ENCODE peak calls at places on chromosomes 4 and X, in five cellular contexts. A, E, R, M and U are unnamed samples.

GRCh38 chr4:83212041-83212851 is 72.4 kb downstream of the COQ2 start:
- DNase-seq in A (no peak), E (no peak), R (peak; percentile 74), M (no peak), U (peak; percentile 44)

GRCh38 chr4:48970471-48970921 is 15.6 kb upstream of the CWH43 start:
- DNase-seq in A (no peak), E (peak; percentile 89), R (peak; percentile 90), M (no peak), U (no peak)

GRCh38 chrX:40867352-40867751 is 132.0 kb upstream of the MED14 start:
- DNase-seq in A (peak; percentile 57), E (peak; percentile 80), R (peak; percentile 63), M (no peak), U (peak; percentile 37)

GRCh38 chrX:103362504-103362903 is 6.2 kb downstream of the TCEAL9 start:
- DNase-seq in A (peak; percentile 75), E (peak; percentile 57), R (no peak), M (peak; percentile 71), U (peak; percentile 53)

GRCh38 chr4:96036781-96037180 is 196.9 kb downstream of the PDHA2 start:
- DNase-seq in A (no peak), E (no peak), R (no peak), M (no peak), U (no peak)

GRCh38 chr4:86927843-86928395 is 6.9 kb upstream of the AFF1 start:
- DNase-seq in A (peak; percentile 87), E (peak; percentile 97), R (peak; percentile 99), M (no peak), U (peak; percentile 90)

GRCh38 chrX:110758781-110759180 is 36.8 kb downstream of the CHRDL1 start:
- DNase-seq in A (no peak), E (peak; percentile 54), R (no peak), M (no peak), U (no peak)

GRCh38 chrX:85570496-85570895 is 191.0 kb upstream of the POF1B start:
- DNase-seq in A (no peak), E (no peak), R (no peak), M (no peak), U (no peak)

GRCh38 chr4:8900588-8900987 is 28.9 kb upstream of the HMX1 start:
- DNase-seq in A (no peak), E (no peak), R (no peak), M (no peak), U (no peak)

GRCh38 chrX:11509786-11510185 is 155.9 kb downstream of the ARHGAP6 start:
- DNase-seq in A (no peak), E (peak; percentile 27), R (no peak), M (no peak), U (no peak)

GRCh38 chrX:39427492-39428289 is 626.4 kb downstream of the MID1IP1 start:
- DNase-seq in A (no peak), E (peak; percentile 36), R (peak; percentile 57), M (no peak), U (no peak)

GRCh38 chr4:48777739-48778138 is 2.3 kb downstream of the FRYL start:
- DNase-seq in A (no peak), E (no peak), R (no peak), M (no peak), U (no peak)

GRCh38 chr4:1603413-1604135 is 80.5 kb downstream of the FAM53A start:
- DNase-seq in A (no peak), E (no peak), R (no peak), M (no peak), U (peak; percentile 21)

GRCh38 chr4:78938474-78938867 is 767 bp downstream of the PAQR3 start:
- DNase-seq in A (no peak), E (no peak), R (no peak), M (no peak), U (no peak)

GRCh38 chrX:130110379-130111219 is at the start of gene ELF4:
- DNase-seq in A (no peak), E (peak; percentile 50), R (peak; percentile 78), M (peak; percentile 44), U (peak; percentile 77)

GRCh38 chr4:169009281-169010124 is 552 bp downstream of the CBR4 start:
- DNase-seq in A (peak; percentile 63), E (peak; percentile 57), R (peak; percentile 62), M (peak; percentile 69), U (peak; percentile 44)

GRCh38 chrX:136747003-136747986 is 33.4 kb downstream of the ARHGEF6 start:
- DNase-seq in A (no peak), E (no peak), R (no peak), M (no peak), U (no peak)

GRCh38 chr4:99405433-99406115 is 29.6 kb downstream of the ADH7 start:
- DNase-seq in A (peak; percentile 74), E (peak; percentile 65), R (peak; percentile 66), M (peak; percentile 79), U (peak; percentile 51)

GRCh38 chrX:67781132-67781531 is 237.3 kb downstream of the AR start:
- DNase-seq in A (no peak), E (no peak), R (no peak), M (no peak), U (no peak)

GRCh38 chr4:168877779-168878491 is 132.1 kb downstream of the CBR4 start:
- DNase-seq in A (no peak), E (no peak), R (peak; percentile 48), M (peak; percentile 77), U (no peak)

GRCh38 chr4:2248044-2248780 is 6.3 kb upstream of the HAUS3 start:
- DNase-seq in A (no peak), E (no peak), R (no peak), M (no peak), U (no peak)

GRCh38 chrX:155662297-155662696 is 49.5 kb upstream of the TMLHE start:
- DNase-seq in A (peak; percentile 1), E (no peak), R (no peak), M (peak; percentile 35), U (no peak)

GRCh38 chrX:12929701-12930100 is 23.3 kb downstream of the TLR8 start:
- DNase-seq in A (no peak), E (peak; percentile 23), R (peak; percentile 56), M (no peak), U (no peak)

GRCh38 chrX:1453390-1453783 is 678 bp upstream of the ASMTL start:
- DNase-seq in A (no peak), E (no peak), R (no peak), M (no peak), U (peak; percentile 38)

GRCh38 chr4:19947349-19947748 is 304.4 kb upstream of the SLIT2 start:
- DNase-seq in A (no peak), E (peak; percentile 77), R (no peak), M (no peak), U (no peak)

GRCh38 chr4:88522702-88523324 is 763 bp downstream of the PYURF start:
- DNase-seq in A (peak; percentile 9), E (peak; percentile 34), R (peak; percentile 52), M (peak; percentile 41), U (peak; percentile 39)

GRCh38 chrX:17374619-17375360 is at the start of gene NHS:
- DNase-seq in A (no peak), E (peak; percentile 75), R (peak; percentile 80), M (peak; percentile 84), U (peak; percentile 51)

GRCh38 chrX:31397119-31397518 is 325.3 kb upstream of the FTHL17 start:
- DNase-seq in A (no peak), E (peak; percentile 74), R (peak; percentile 29), M (no peak), U (no peak)

GRCh38 chr4:55116450-55116849 is 8.9 kb downstream of the KDR start:
- DNase-seq in A (no peak), E (peak; percentile 79), R (no peak), M (no peak), U (no peak)

GRCh38 chrX:47129879-47130358 is 14.6 kb downstream of the NDUFB11 start:
- DNase-seq in A (no peak), E (no peak), R (no peak), M (peak; percentile 7), U (no peak)

GRCh38 chr4:3479358-3480101 is 16.4 kb downstream of the DOK7 start:
- DNase-seq in A (no peak), E (no peak), R (no peak), M (no peak), U (no peak)

GRCh38 chr4:3481113-3481531 is 18.0 kb downstream of the DOK7 start:
- DNase-seq in A (no peak), E (no peak), R (no peak), M (no peak), U (no peak)

GRCh38 chr4:3478446-3479357 is 15.6 kb downstream of the DOK7 start:
- DNase-seq in A (no peak), E (no peak), R (no peak), M (no peak), U (no peak)

GRCh38 chr4:3481783-3482397 is 18.8 kb downstream of the DOK7 start:
- DNase-seq in A (no peak), E (no peak), R (no peak), M (no peak), U (no peak)

GRCh38 chr4:3480528-3481112 is 17.5 kb downstream of the DOK7 start:
- DNase-seq in A (peak; percentile 66), E (peak; percentile 44), R (peak; percentile 64), M (peak; percentile 80), U (peak; percentile 52)
- TF ChIP-seq EZH2 in A (no peak), E (no peak), R (no peak), M (no peak), U (no peak)

DNA sequence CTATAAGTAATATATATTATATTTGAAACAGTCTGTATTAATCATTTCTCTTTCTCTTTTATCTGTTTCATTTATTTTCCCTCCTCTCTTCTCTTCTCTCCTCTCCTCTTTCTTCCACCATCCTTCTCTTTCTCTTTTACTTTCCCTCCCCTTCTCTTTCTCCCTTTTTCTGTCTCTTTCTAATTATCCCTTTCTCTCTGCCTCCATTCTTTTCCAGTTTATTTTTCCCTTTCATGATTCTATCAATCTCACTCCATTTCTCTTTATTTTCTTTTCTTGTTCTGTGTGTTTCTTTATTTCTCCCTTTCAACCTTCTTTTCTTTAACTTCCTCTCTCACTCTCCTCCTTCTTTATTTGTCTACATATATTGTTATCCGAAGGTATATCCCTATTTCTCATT is 399.8 kb upstream of the POU3F4 start:
- DNase-seq in A (no peak), E (no peak), R (no peak), M (no peak), U (no peak)
- TF ChIP-seq CTCF in A (no peak), E (no peak), R (no peak), M (no peak), U (no peak)

GRCh38 chr4:186714006-186714675 is 9.5 kb downstream of the FAT1 start:
- DNase-seq in A (no peak), E (peak; percentile 64), R (no peak), M (no peak), U (no peak)
- H3K27ac ChIP-seq in A (no peak overlapping the region), E (peak overlapping the region; percentile 11), R (no peak overlapping the region), M (no peak overlapping the region), U (no peak overlapping the region)

GRCh38 chrX:373641-374471 is 12.9 kb downstream of the PPP2R3B start:
- DNase-seq in A (peak; percentile 27), E (peak; percentile 56), R (peak; percentile 49), M (peak; percentile 83), U (no peak)
- TF ChIP-seq EZH2 in A (no peak), E (peak; percentile 44), R (no peak), M (no peak), U (no peak)

DNA sequence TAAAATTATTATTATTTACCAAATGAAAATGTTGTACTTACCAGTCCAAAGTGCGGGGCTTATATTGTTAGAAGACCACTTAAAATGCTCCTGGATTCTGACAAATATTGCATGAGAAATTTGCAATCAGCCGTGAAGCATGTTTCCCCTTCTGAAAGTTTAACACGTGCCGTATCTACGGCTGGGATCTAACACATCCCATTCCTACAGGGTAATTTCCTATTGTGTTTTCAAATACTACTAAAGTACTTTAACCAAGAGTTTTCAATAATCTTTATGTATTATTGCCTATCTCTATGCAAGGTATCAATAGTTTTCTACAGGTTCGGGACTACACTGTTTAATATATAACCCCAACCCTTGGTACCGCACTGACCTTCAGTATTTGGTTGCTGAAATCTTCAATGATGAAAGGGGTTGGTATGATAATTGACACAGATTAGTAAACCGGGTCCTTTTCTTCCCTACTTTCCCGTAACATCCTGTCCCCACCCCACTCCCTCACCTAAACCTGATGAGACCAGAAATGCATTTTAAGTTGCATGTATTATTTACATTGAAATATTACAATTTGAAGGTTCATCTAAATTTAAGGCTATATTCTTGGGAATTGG is 795 bp upstream of the BRWD3 start:
- DNase-seq in A (no peak), E (peak; percentile 1), R (no peak), M (no peak), U (no peak)
- TF ChIP-seq CTCF in A (no peak), E (no peak), R (no peak), M (no peak), U (no peak)